ENCODE peak calls at places on chromosomes 3 and 15, in ten cellular contexts. I is cardiac muscle cell; X is CD8-positive, alpha-beta T cell; V is IMR-90; C is effector memory CD4-positive, alpha-beta T cell; H is heart left ventricle; D is right atrium auricular region; Q is tibial artery; L is colonic mucosa; O is neuronal stem cell. B is an unnamed sample.
A peak's percentile ranks its signal among the peaks of the same experiment; 100 is the strongest.

GRCh38 chr3:180492047-180492446 is 109.9 kb upstream of the TTC14 start:
- DNase-seq in I (no peak), X (no peak), V (no peak), C (no peak), H (no peak), D (no peak), Q (no peak), L (no peak), O (no peak), B (no peak)

GRCh38 chr15:61880079-61880478 is 180.2 kb downstream of the VPS13C start:
- DNase-seq in I (no peak), X (no peak), V (no peak), C (no peak), H (no peak), D (no peak), Q (no peak), L (no peak), O (no peak), B (no peak)

GRCh38 chr15:89926158-89926557 is 13.4 kb upstream of the ARPIN start:
- DNase-seq in I (peak; percentile 16), X (no peak), V (no peak), C (no peak), H (peak; percentile 29), D (no peak), Q (no peak), L (no peak), O (no peak), B (peak; percentile 63)

GRCh38 chr3:159814161-159814560 is 174.5 kb upstream of the IL12A start:
- DNase-seq in I (no peak), X (no peak), V (peak; percentile 42), C (no peak), H (no peak), D (no peak), Q (no peak), L (peak; percentile 73), O (no peak), B (no peak)

GRCh38 chr15:79184465-79184892 is 93.9 kb upstream of the RASGRF1 start:
- DNase-seq in I (peak; percentile 69), X (peak; percentile 70), V (peak; percentile 55), C (peak; percentile 23), H (peak; percentile 78), D (peak; percentile 84), Q (peak; percentile 81), L (peak; percentile 74), O (peak; percentile 75), B (peak; percentile 71)

GRCh38 chr3:72756900-72757299 is 91.3 kb downstream of the SHQ1 start:
- DNase-seq in I (no peak), X (peak; percentile 50), V (no peak), C (no peak), H (no peak), D (no peak), Q (no peak), L (no peak), O (no peak), B (no peak)

GRCh38 chr15:75195766-75196241 is 5.9 kb upstream of the C15orf39 start:
- DNase-seq in I (no peak), X (no peak), V (no peak), C (no peak), H (no peak), D (no peak), Q (no peak), L (no peak), O (no peak), B (no peak)

GRCh38 chr3:196643201-196643749 is 3.8 kb downstream of the NRROS start:
- DNase-seq in I (no peak), X (peak; percentile 44), V (no peak), C (peak; percentile 12), H (peak; percentile 44), D (no peak), Q (peak; percentile 55), L (no peak), O (no peak), B (no peak)

GRCh38 chr3:71606582-71606981 is 23.1 kb upstream of the FOXP1 start:
- DNase-seq in I (no peak), X (no peak), V (no peak), C (no peak), H (no peak), D (no peak), Q (no peak), L (no peak), O (no peak), B (no peak)

GRCh38 chr3:21551019-21551418 is 200.0 kb downstream of the ZNF385D start:
- DNase-seq in I (peak; percentile 19), X (no peak), V (no peak), C (no peak), H (no peak), D (no peak), Q (no peak), L (no peak), O (no peak), B (no peak)

GRCh38 chr15:56797720-56798275 is 64.5 kb upstream of the ZNF280D start:
- DNase-seq in I (no peak), X (no peak), V (no peak), C (no peak), H (no peak), D (no peak), Q (no peak), L (no peak), O (no peak), B (no peak)

GRCh38 chr3:132285620-132285945 is 31.6 kb upstream of the ACP3 start:
- DNase-seq in I (peak; percentile 28), X (no peak), V (no peak), C (no peak), H (no peak), D (no peak), Q (no peak), L (no peak), O (no peak), B (no peak)

GRCh38 chr15:52682200-52682599 is 3.0 kb upstream of the ATOSA start:
- DNase-seq in I (no peak), X (no peak), V (no peak), C (no peak), H (no peak), D (no peak), Q (no peak), L (no peak), O (no peak), B (no peak)

GRCh38 chr3:129327510-129327909 is 48.8 kb downstream of the HMCES start:
- DNase-seq in I (no peak), X (no peak), V (no peak), C (no peak), H (no peak), D (no peak), Q (no peak), L (no peak), O (no peak), B (no peak)

GRCh38 chr3:129326138-129326537 is 47.5 kb downstream of the HMCES start:
- DNase-seq in I (no peak), X (no peak), V (no peak), C (no peak), H (no peak), D (no peak), Q (no peak), L (no peak), O (no peak), B (no peak)

GRCh38 chr3:129326591-129326990 is 47.9 kb downstream of the HMCES start:
- DNase-seq in I (no peak), X (no peak), V (no peak), C (no peak), H (no peak), D (no peak), Q (no peak), L (no peak), O (no peak), B (no peak)

GRCh38 chr3:129330413-129330812 is 51.7 kb downstream of the HMCES start:
- DNase-seq in I (no peak), X (no peak), V (peak; percentile 27), C (no peak), H (no peak), D (no peak), Q (no peak), L (no peak), O (no peak), B (no peak)

DNA sequence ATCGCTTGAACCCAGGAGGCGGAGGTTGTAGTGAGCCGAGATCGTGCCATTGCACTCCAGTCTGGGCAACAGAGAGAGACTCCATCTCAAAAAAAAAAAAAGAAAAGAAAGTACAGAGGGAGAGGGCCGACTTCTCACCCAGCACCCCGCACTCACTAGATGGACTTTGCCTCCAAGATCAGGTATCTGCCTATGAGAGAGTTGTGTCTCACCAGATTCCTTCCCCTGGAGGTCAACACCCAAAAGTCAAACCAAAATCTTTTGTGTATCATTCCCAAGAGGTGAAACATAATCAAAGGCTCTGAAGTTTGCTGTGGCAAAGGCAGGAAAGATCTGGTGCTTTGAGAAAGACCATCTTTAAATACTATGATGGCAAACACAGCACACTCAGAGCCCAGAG is 51.2 kb downstream of the HMCES start:
- DNase-seq in I (no peak), X (no peak), V (peak; percentile 25), C (no peak), H (no peak), D (no peak), Q (no peak), L (no peak), O (no peak), B (no peak)
- H3K27ac ChIP-seq in I (no peak overlapping the region), X (no peak overlapping the region), V (no peak overlapping the region), C (no peak overlapping the region), H (no peak overlapping the region), D (no peak overlapping the region), Q (no peak overlapping the region), L (no peak overlapping the region), O (no peak overlapping the region), B (no peak overlapping the region)

GRCh38 chr15:71295242-71296031 is 180.2 kb downstream of the THSD4 start:
- DNase-seq in I (peak; percentile 90), X (no peak), V (peak; percentile 100), C (no peak), H (no peak), D (no peak), Q (no peak), L (peak; percentile 35), O (no peak), B (no peak)
- H3K4me1 ChIP-seq in I (peaks cover 4% of the 10 kb centered on the region), X (peaks cover 9% of the 10 kb centered on the region), V (peaks cover 31% of the 10 kb centered on the region), C (no peaks in the 10 kb centered on the region), H (peaks cover under 1% of the 10 kb centered on the region), D (peaks cover 10% of the 10 kb centered on the region), Q (peaks cover 17% of the 10 kb centered on the region), L (no peaks in the 10 kb centered on the region), O (no peaks in the 10 kb centered on the region), B (no peaks in the 10 kb centered on the region)

GRCh38 chr3:191263850-191264249 is 64.8 kb downstream of the OSTN start:
- DNase-seq in I (no peak), X (no peak), V (no peak), C (no peak), H (no peak), D (no peak), Q (no peak), L (no peak), O (no peak), B (no peak)

GRCh38 chr3:191268737-191269136 is 60.5 kb upstream of the CCDC50 start:
- DNase-seq in I (no peak), X (no peak), V (no peak), C (no peak), H (no peak), D (no peak), Q (no peak), L (no peak), O (no peak), B (no peak)

GRCh38 chr3:191269289-191270085 is 59.7 kb upstream of the CCDC50 start:
- DNase-seq in I (no peak), X (no peak), V (peak; percentile 75), C (no peak), H (no peak), D (no peak), Q (no peak), L (no peak), O (no peak), B (no peak)
- H3K27ac ChIP-seq in I (no peak overlapping the region), X (no peak overlapping the region), V (no peak overlapping the region), C (no peak overlapping the region), H (no peak overlapping the region), D (no peak overlapping the region), Q (no peak overlapping the region), L (no peak overlapping the region), O (no peak overlapping the region), B (no peak overlapping the region)

GRCh38 chr15:64522226-64522823 is 61.9 kb downstream of the ZNF609 start:
- DNase-seq in I (peak; percentile 42), X (no peak), V (no peak), C (no peak), H (no peak), D (no peak), Q (no peak), L (no peak), O (no peak), B (no peak)
- H3K4me1 ChIP-seq in I (peaks cover 37% of the 10 kb centered on the region), X (peaks cover 56% of the 10 kb centered on the region), V (peaks cover 15% of the 10 kb centered on the region), C (no peaks in the 10 kb centered on the region), H (peaks cover 5% of the 10 kb centered on the region), D (peaks cover 15% of the 10 kb centered on the region), Q (peaks cover 12% of the 10 kb centered on the region), L (peaks cover 5% of the 10 kb centered on the region), O (peaks cover 17% of the 10 kb centered on the region), B (peaks cover 39% of the 10 kb centered on the region)